ENCODE peak calls at places on chromosomes 7 and 10, in six cellular contexts. P is transverse colon; A is endothelial cell; S is H54; G is activated naive CD4-positive, alpha-beta T cell; B is cardiac septum. Q is an unnamed sample.

GRCh38 chr10:79153753-79154152 is 85.0 kb downstream of the ZMIZ1 start:
- DNase-seq in B (no peak), A (no peak), G (no peak), S (no peak), P (no peak), Q (no peak)

GRCh38 chr10:110304394-110304779 is 333 bp downstream of the SMNDC1 start:
- DNase-seq in A (peak; percentile 52), G (no peak), B (no peak), S (no peak), P (no peak), Q (no peak)

GRCh38 chr7:138029941-138030340 is 28.1 kb upstream of the CREB3L2 start:
- DNase-seq in G (no peak), B (no peak), A (no peak), S (no peak), P (no peak), Q (no peak)

GRCh38 chr7:134186022-134186421 is 58.9 kb downstream of the LRGUK start:
- DNase-seq in S (no peak), B (no peak), A (no peak), P (no peak), G (no peak), Q (no peak)

GRCh38 chr7:99791667-99792356 is 7.8 kb upstream of the CYP3A4 start:
- DNase-seq in P (no peak), G (no peak), A (no peak), B (no peak), S (no peak), Q (no peak)

GRCh38 chr7:135584362-135585353 is 26.9 kb downstream of the NUP205 start:
- DNase-seq in S (no peak), A (no peak), G (no peak), B (no peak), P (no peak), Q (no peak)

GRCh38 chr7:1087952-1088920 is at the start of gene GPER1:
- DNase-seq in P (peak; percentile 86), G (no peak), B (no peak), A (no peak), S (peak; percentile 99), Q (no peak)

GRCh38 chr7:53113424-53113823 is 78.0 kb downstream of the POM121L12 start:
- DNase-seq in A (no peak), S (no peak), G (no peak), B (no peak), P (no peak), Q (no peak)

GRCh38 chr10:34698979-34699378 is 116.1 kb downstream of the PARD3 start:
- DNase-seq in A (no peak), S (peak; percentile 23), G (no peak), P (no peak), B (no peak), Q (no peak)

GRCh38 chr10:113093188-113094113 is 143.4 kb downstream of the TCF7L2 start:
- DNase-seq in B (no peak), P (peak; percentile 46), A (no peak), G (no peak), S (peak; percentile 21), Q (no peak)